ENCODE peak calls at places on chromosomes 16 and 17, in ten cellular contexts. J is transverse colon, C is AG04449, P is GM13977, S is astrocyte of the spinal cord, M is omental fat pad, H is AG10803, Y is tibial nerve, D is progenitor cell of endocrine pancreas, X is AG04450. R is an unnamed sample.

GRCh38 chr16:27245276-27246231 is 23.0 kb downstream of the NSMCE1 start:
- DNase-seq in C (peak), H (peak), M (peak), J (no peak), P (no peak), D (no peak), Y (no peak), S (peak), X (no peak), R (no peak)

GRCh38 chr16:24151482-24151939 is 104.6 kb upstream of the CACNG3 start:
- DNase-seq in H (no peak), J (no peak), M (no peak), P (no peak), S (peak), D (no peak), Y (no peak), C (no peak), X (no peak), R (no peak)

GRCh38 chr17:48026503-48027321 is 10.9 kb downstream of the COPZ2 start:
- DNase-seq in M (peak), C (peak), H (peak), Y (peak), S (peak), D (peak), P (peak), J (peak), X (peak), R (peak)

GRCh38 chr16:72536673-72537435 is 364.9 kb upstream of the PMFBP1 start:
- DNase-seq in S (peak), X (no peak), Y (no peak), H (peak), J (no peak), P (no peak), D (no peak), M (no peak), C (peak), R (no peak)

GRCh38 chr17:33976816-33977215 is 278.3 kb upstream of the CCL2 start:
- DNase-seq in Y (no peak), P (no peak), S (no peak), C (no peak), J (no peak), H (peak), X (no peak), D (no peak), M (no peak), R (no peak)

GRCh38 chr16:22265351-22265750 is 31.9 kb upstream of the POLR3E start:
- DNase-seq in D (no peak), X (no peak), S (no peak), Y (no peak), M (no peak), P (no peak), J (no peak), H (no peak), C (no peak), R (no peak)

GRCh38 chr16:1656808-1657617 is 21.1 kb upstream of the JPT2 start:
- DNase-seq in P (no peak), X (no peak), Y (no peak), J (no peak), D (no peak), M (no peak), S (no peak), C (no peak), H (no peak), R (no peak)

GRCh38 chr17:50203086-50203485 is 1.7 kb upstream of the COL1A1 start:
- DNase-seq in D (no peak), C (no peak), P (no peak), Y (no peak), X (no peak), J (no peak), S (no peak), M (no peak), H (peak), R (no peak)

GRCh38 chr17:52145496-52145895 is 13.0 kb downstream of the CA10 start:
- DNase-seq in S (peak), J (no peak), C (no peak), P (no peak), Y (no peak), D (no peak), X (no peak), M (no peak), H (no peak), R (no peak)

GRCh38 chr17:44968225-44969143 is at the start of gene C1QL1:
- DNase-seq in S (peak), P (peak), M (peak), X (peak), H (peak), J (peak), C (no peak), D (peak), Y (peak), R (peak)
- TF ChIP-seq CTCF in S (no peak), P (no peak), M (no peak), X (peak), H (peak), J (no peak), C (peak), D (peak), Y (no peak), R (peak)

DNA sequence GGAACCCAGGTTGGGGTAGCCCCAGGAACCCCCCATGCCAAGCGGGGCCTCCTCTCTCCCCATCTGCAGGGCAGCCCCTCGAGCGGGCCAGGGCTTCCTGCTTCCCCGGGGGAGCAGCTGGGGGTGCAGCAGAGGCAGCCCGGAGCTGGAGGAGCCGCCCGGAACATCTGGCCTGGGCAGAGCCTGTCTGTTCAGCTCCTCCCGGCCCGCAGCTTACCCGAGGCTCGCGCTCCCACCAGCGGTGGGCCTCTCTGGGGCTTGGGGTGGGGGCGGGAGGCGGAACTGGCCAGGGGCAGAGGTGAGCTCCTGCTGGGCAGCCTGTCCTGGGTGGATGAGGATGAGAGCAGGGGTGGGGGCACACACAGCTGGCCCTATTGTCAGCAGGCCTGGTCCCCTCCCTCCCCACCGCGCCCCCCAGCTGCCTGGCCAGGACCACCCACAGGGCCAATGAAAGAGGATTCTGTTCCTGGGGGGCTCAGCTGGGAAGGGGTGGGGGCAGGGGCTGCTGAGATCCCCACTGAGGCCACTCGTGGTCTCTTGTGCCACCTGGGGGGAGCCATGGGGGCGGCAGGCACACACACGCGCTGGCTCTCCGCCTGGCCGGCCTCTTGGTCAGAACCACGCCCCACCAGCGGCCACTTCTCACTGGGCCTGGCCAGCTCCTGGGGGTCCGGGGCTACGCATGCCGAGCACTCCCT is 34.7 kb downstream of the BAHCC1 start:
- DNase-seq in P (no peak), S (peak), J (no peak), C (no peak), H (peak), M (no peak), Y (no peak), X (no peak), D (no peak), R (no peak)
- TF ChIP-seq CTCF in P (peak), S (peak), J (no peak), C (no peak), H (peak), M (no peak), Y (peak), X (peak), D (no peak), R (no peak)

GRCh38 chr16:88785106-88785924 is at the start of gene PIEZO1:
- DNase-seq in D (no peak), M (no peak), H (peak), X (no peak), S (no peak), P (peak), Y (peak), C (no peak), J (peak), R (peak)
- TF ChIP-seq CTCF in D (peak), M (peak), H (peak), X (peak), S (peak), P (peak), Y (peak), C (peak), J (peak), R (peak)

DNA sequence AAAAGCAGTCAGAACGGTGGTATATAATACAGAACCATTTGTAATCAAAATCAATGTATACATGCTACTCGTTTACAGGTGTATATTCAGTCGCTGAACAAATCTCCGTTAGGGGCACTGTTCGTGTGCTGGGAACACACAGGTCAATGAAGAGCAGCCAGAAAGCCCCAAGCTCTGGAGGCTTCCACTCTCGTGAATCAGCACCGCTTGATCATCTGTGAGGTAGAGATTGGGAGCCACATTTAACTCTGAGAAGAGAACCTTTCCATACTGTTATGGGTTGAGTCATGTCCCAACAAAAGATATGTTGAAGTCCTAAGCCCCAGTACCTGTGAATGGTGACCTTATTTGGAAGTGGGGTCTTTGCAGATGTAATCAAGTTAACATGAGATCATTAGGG is 5.4 kb upstream of the CYTH1 start:
- DNase-seq in D (no peak), Y (no peak), H (no peak), S (no peak), P (no peak), C (no peak), J (no peak), X (no peak), M (no peak), R (no peak)
- TF ChIP-seq CTCF in D (no peak), Y (no peak), H (no peak), S (no peak), P (no peak), C (no peak), J (no peak), X (no peak), M (no peak), R (no peak)

DNA sequence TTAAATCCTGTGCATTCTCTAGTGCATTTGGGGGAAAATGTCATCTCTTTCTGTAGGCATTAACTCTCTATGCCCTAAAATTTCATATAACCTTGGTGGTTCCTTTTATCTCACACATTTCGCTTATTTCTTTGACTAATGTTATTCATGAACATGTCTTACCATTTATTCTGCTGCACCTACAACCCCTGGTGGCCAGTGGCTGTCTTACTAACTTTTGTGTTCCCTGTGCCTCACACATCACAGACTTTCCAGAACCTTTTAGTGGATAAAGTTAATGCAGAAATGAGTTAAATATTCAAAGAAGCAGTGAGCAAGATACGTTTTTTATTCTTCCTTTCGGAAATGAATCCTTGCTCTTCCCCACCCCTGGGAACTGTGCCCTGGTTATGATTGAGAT is 111.9 kb downstream of the CDH13 start:
- DNase-seq in H (no peak), S (no peak), P (no peak), C (no peak), M (no peak), J (no peak), D (no peak), X (no peak), Y (no peak), R (no peak)
- TF ChIP-seq CTCF in H (peak), S (peak), P (peak), C (peak), M (no peak), J (no peak), D (peak), X (peak), Y (no peak), R (no peak)

GRCh38 chr16:289395-289997 is 6.5 kb downstream of the PDIA2 start:
- DNase-seq in D (no peak), X (no peak), J (no peak), H (no peak), P (no peak), M (no peak), S (no peak), C (no peak), Y (no peak), R (no peak)
- TF ChIP-seq CTCF in D (no peak), X (no peak), J (no peak), H (no peak), P (no peak), M (no peak), S (no peak), C (no peak), Y (no peak), R (no peak)

GRCh38 chr17:79541451-79541850 is 69.4 kb downstream of the RBFOX3 start:
- DNase-seq in S (no peak), P (no peak), C (no peak), X (no peak), H (no peak), Y (no peak), M (no peak), D (no peak), J (no peak), R (no peak)
- TF ChIP-seq CTCF in S (no peak), P (no peak), C (no peak), X (no peak), H (no peak), Y (no peak), M (no peak), D (no peak), J (no peak), R (no peak)